ENCODE peak calls at places on chromosomes 2 and 18, in four cellular contexts. B is A549, P is K562, X is HepG2. R is an unnamed sample.
A peak's percentile ranks its signal among the peaks of the same experiment; 100 is the strongest.

GRCh38 chr2:218187650-218188025 is 20.9 kb upstream of the CXCR1 start:
- DNase-seq in B (no peak), P (no peak), X (no peak), R (no peak)

GRCh38 chr18:12246849-12247808 is 7.0 kb upstream of the CIDEA start:
- DNase-seq in B (peak; percentile 50), P (peak; percentile 78), X (peak; percentile 10), R (peak; percentile 78)

GRCh38 chr2:1847846-1848598 is 103.7 kb upstream of the PXDN start:
- DNase-seq in B (no peak), P (no peak), X (no peak), R (no peak)

GRCh38 chr2:235263205-235264120 is 230.4 kb upstream of the AGAP1 start:
- DNase-seq in B (peak; percentile 94), P (peak; percentile 8), X (peak; percentile 86), R (no peak)

GRCh38 chr2:201257381-201257940 is 2.9 kb upstream of the CASP8 start:
- DNase-seq in B (no peak), P (peak; percentile 60), X (no peak), R (no peak)

GRCh38 chr2:3598197-3598910 is 3.4 kb downstream of the COLEC11 start:
- DNase-seq in B (no peak), P (no peak), X (no peak), R (no peak)

GRCh38 chr2:121565389-121566250 is 34.9 kb downstream of the RNU4ATAC start:
- DNase-seq in B (no peak), P (no peak), X (no peak), R (no peak)

GRCh38 chr2:73156539-73157124 is 43.9 kb upstream of the RAB11FIP5 start:
- DNase-seq in B (peak; percentile 69), P (peak; percentile 67), X (peak; percentile 62), R (peak; percentile 88)

GRCh38 chr2:120765031-120765910 is 29.6 kb downstream of the GLI2 start:
- DNase-seq in B (no peak), P (no peak), X (no peak), R (peak; percentile 11)

GRCh38 chr2:162676515-162676914 is 162.1 kb downstream of the KCNH7 start:
- DNase-seq in B (no peak), P (no peak), X (no peak), R (no peak)

GRCh38 chr18:32319084-32319483 is 129.2 kb downstream of the MEP1B start:
- DNase-seq in B (no peak), P (no peak), X (peak; percentile 53), R (no peak)

GRCh38 chr2:236969767-236970655 is 115.7 kb upstream of the COPS8 start:
- DNase-seq in B (no peak), P (no peak), X (no peak), R (no peak)

GRCh38 chr18:44309185-44309584 is 371.5 kb upstream of the SETBP1 start:
- DNase-seq in B (no peak), P (no peak), X (no peak), R (no peak)

GRCh38 chr18:75314117-75314516 is 103.5 kb downstream of the TSHZ1 start:
- DNase-seq in B (no peak), P (no peak), X (no peak), R (no peak)

GRCh38 chr18:51110073-51110797 is 80.2 kb downstream of the SMAD4 start:
- DNase-seq in B (peak; percentile 31), P (peak; percentile 58), X (peak; percentile 15), R (peak; percentile 89)

GRCh38 chr18:34631567-34631966 is 78.5 kb upstream of the DTNA start:
- DNase-seq in B (no peak), P (no peak), X (peak; percentile 80), R (no peak)

GRCh38 chr2:132618734-132619133 is 51.3 kb downstream of the LYPD1 start:
- DNase-seq in B (no peak), P (no peak), X (no peak), R (no peak)

GRCh38 chr18:3932285-3932684 is 482.3 kb downstream of the TGIF1 start:
- DNase-seq in B (no peak), P (no peak), X (no peak), R (no peak)

GRCh38 chr2:46306320-46306719 is 9.1 kb downstream of the EPAS1 start:
- DNase-seq in B (peak; percentile 83), P (no peak), X (peak; percentile 97), R (no peak)

GRCh38 chr18:59159986-59160385 is 20.3 kb downstream of the SEC11C start:
- DNase-seq in B (no peak), P (no peak), X (no peak), R (no peak)

GRCh38 chr2:14583059-14583458 is 49.5 kb upstream of the LRATD1 start:
- DNase-seq in B (no peak), P (no peak), X (no peak), R (no peak)

GRCh38 chr2:19580830-19581229 is 222.4 kb upstream of the OSR1 start:
- DNase-seq in B (no peak), P (no peak), X (peak; percentile 68), R (no peak)

GRCh38 chr2:109406301-109406700 is 207.5 kb downstream of the SEPTIN10 start:
- DNase-seq in B (no peak), P (no peak), X (no peak), R (no peak)

GRCh38 chr2:170530284-170530745 is 184.8 kb upstream of the SP5 start:
- DNase-seq in B (peak; percentile 57), P (peak; percentile 30), X (peak; percentile 94), R (peak; percentile 45)

GRCh38 chr2:72973566-72974435 is 56.5 kb downstream of the EMX1 start:
- DNase-seq in B (peak; percentile 67), P (peak; percentile 65), X (peak; percentile 58), R (peak; percentile 78)

GRCh38 chr2:121128741-121129659 is 156.0 kb downstream of the TFCP2L1 start:
- DNase-seq in B (peak; percentile 60), P (peak; percentile 68), X (peak; percentile 45), R (peak; percentile 74)

GRCh38 chr2:161344737-161345136 is 36.5 kb downstream of the PSMD14 start:
- DNase-seq in B (no peak), P (no peak), X (no peak), R (no peak)

GRCh38 chr2:68726608-68727367 is 7.8 kb upstream of the ARHGAP25 start:
- DNase-seq in B (no peak), P (no peak), X (no peak), R (no peak)

GRCh38 chr2:205889073-205889472 is 196.9 kb downstream of the INO80D start:
- DNase-seq in B (peak; percentile 13), P (no peak), X (no peak), R (no peak)

GRCh38 chr2:213185147-213185822 is 33.9 kb upstream of the IKZF2 start:
- DNase-seq in B (no peak), P (no peak), X (no peak), R (no peak)

GRCh38 chr18:48667276-48668254 is 128.7 kb downstream of the CTIF start:
- DNase-seq in B (peak; percentile 16), P (no peak), X (peak; percentile 23), R (peak; percentile 36)

GRCh38 chr2:229712125-229712524 is 2.2 kb downstream of the DNER start:
- DNase-seq in B (peak; percentile 23), P (no peak), X (no peak), R (no peak)

GRCh38 chr2:64904405-64905329 is 84.5 kb upstream of the SLC1A4 start:
- DNase-seq in B (no peak), P (no peak), X (peak; percentile 26), R (no peak)

GRCh38 chr2:222424281-222424728 is at the start of gene SGPP2:
- DNase-seq in B (no peak), P (no peak), X (no peak), R (peak; percentile 67)

GRCh38 chr2:239216614-239217273 is 184.1 kb downstream of the HDAC4 start:
- DNase-seq in B (no peak), P (no peak), X (no peak), R (no peak)

GRCh38 chr2:178477443-178478099 is 829 bp downstream of the FKBP7 start:
- DNase-seq in B (no peak), P (no peak), X (no peak), R (no peak)

GRCh38 chr2:47509981-47510380 is 107.0 kb downstream of the MSH2 start:
- DNase-seq in B (no peak), P (no peak), X (no peak), R (no peak)

GRCh38 chr18:8084160-8084559 is 517.0 kb downstream of the PTPRM start:
- DNase-seq in B (peak; percentile 38), P (peak; percentile 37), X (peak; percentile 28), R (peak; percentile 69)

DNA sequence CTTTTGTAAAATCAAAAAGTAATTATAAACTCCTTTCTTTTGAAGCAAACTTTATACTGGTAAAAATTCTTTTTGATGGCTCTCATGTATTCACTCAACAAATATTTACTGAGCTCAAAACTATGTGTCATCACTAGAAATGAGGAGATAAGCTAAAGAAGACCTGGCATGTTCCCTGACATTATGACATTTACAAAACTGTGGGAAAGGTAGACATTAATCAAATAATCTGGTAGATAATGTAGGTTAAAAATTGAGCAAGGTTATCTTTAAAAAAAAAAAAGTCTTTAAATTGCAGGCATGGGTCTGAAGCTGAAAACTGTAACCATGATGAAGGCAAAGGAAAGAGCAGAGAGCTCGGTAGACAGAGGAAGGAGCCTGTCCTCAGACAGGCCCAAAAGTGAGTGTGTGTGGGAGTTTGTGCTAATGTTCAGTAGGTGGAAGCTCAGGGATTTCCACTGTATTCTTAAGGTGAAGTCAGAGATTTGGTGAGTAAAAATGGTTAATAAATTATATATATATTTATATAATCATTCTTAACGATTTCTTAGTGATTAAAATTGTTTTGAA is 612.9 kb downstream of the LRP1B start:
- DNase-seq in B (peak; percentile 69), P (no peak), X (peak; percentile 45), R (no peak)
- TF ChIP-seq HMGXB4 in B (no peak), P (no peak), X (no peak), R (no peak)

GRCh38 chr2:96240341-96241038 is 25.3 kb downstream of the TMEM127 start:
- DNase-seq in B (no peak), P (no peak), X (no peak), R (no peak)
- TF ChIP-seq HMGXB4 in B (no peak), P (no peak), X (no peak), R (no peak)

GRCh38 chr18:10927290-10927979 is 221.9 kb downstream of the PIEZO2 start:
- DNase-seq in B (no peak), P (no peak), X (no peak), R (no peak)
- TF ChIP-seq HMGXB4 in B (no peak), P (no peak), X (no peak), R (no peak)

GRCh38 chr2:227377461-227378351 is 1.4 kb downstream of the TM4SF20 start:
- DNase-seq in B (peak; percentile 79), P (no peak), X (no peak), R (no peak)

GRCh38 chr2:227374158-227374557 is 4.9 kb downstream of the TM4SF20 start:
- DNase-seq in B (no peak), P (no peak), X (no peak), R (no peak)

GRCh38 chr2:227379095-227379494 is at the start of gene TM4SF20:
- DNase-seq in B (peak; percentile 51), P (no peak), X (no peak), R (no peak)

GRCh38 chr2:227378371-227378782 is 729 bp downstream of the TM4SF20 start:
- DNase-seq in B (peak; percentile 84), P (no peak), X (no peak), R (no peak)

DNA sequence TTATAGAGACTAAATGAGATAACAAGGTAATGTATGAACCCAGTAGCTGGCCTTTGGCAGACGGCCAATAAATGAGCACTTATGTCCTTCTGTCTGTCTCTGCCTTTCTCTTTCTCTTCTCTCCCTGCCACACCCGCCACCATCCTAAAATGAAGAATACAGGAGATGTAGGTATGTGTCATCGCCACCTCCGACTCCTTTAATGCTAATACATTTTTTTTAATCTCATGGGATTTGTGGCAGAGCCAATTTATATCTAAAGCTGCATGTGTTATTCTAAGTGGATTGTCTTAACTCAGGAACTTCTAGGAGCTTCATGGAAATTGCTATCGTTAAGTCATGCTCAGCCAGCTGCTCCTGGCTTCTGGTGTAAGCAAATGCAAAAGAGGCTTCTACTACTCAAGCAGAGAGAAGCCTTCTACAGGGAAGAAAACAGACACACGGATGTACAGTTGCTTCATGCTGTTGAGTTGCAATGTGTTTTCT is 2.2 kb downstream of the TM4SF20 start:
- DNase-seq in B (peak; percentile 53), P (peak; percentile 12), X (no peak), R (no peak)
- TF ChIP-seq HMGXB4 in B (no peak), P (no peak), X (no peak), R (no peak)